ENCODE peak calls at places on chromosomes 13 and 19, in nine cellular contexts. D is ovary; J is mesendoderm; S is ascending aorta; U is CD8-positive, alpha-beta T cell; Y is stomach; R is heart right ventricle; O is BE2C; Q is CD8-positive, alpha-beta memory T cell. F is an unnamed sample. For H3K4me1, the result is how much of the 10 kb centered on the place peaks cover.

GRCh38 chr13:24063281-24063851 is 97.2 kb upstream of the SPATA13 start:
- DNase-seq in S (no peak), R (peak), Y (no peak), J (no peak), U (no peak), D (peak), Q (no peak), O (no peak), F (no peak)

GRCh38 chr19:18533058-18533457 is 10.3 kb downstream of the FKBP8 start:
- DNase-seq in J (no peak), O (no peak), Q (no peak), Y (no peak), S (no peak), R (no peak), U (no peak), D (no peak), F (no peak)

GRCh38 chr13:67557642-67558241 is 327.6 kb upstream of the PCDH9 start:
- DNase-seq in D (no peak), O (no peak), R (no peak), Y (no peak), J (peak), Q (no peak), U (no peak), S (no peak), F (no peak)

GRCh38 chr13:82439159-82439904 is 1442.9 kb downstream of the SLITRK1 start:
- DNase-seq in U (no peak), S (no peak), J (no peak), Y (no peak), O (no peak), Q (no peak), R (no peak), D (no peak), F (no peak)

GRCh38 chr19:29843180-29844051 is 31.6 kb downstream of the CCNE1 start:
- DNase-seq in Y (no peak), J (peak), U (no peak), O (no peak), Q (peak), D (peak), R (peak), S (no peak), F (no peak)

GRCh38 chr13:46679369-46680180 is 117.4 kb downstream of the ESD start:
- DNase-seq in D (peak), U (peak), J (no peak), Y (no peak), Q (peak), S (no peak), R (peak), O (peak), F (no peak)

GRCh38 chr19:6736169-6736916 is 1.0 kb downstream of the GPR108 start:
- DNase-seq in J (peak), U (peak), S (peak), D (peak), Q (peak), O (peak), Y (peak), R (peak), F (peak)

GRCh38 chr13:29760561-29760960 is 89.9 kb downstream of the UBL3 start:
- DNase-seq in S (no peak), D (no peak), U (no peak), O (no peak), J (no peak), R (no peak), Y (no peak), Q (no peak), F (no peak)

GRCh38 chr13:91398413-91399188 is at the start of gene GPC5:
- DNase-seq in O (peak), R (peak), Q (peak), J (peak), D (peak), U (peak), Y (peak), S (peak), F (no peak)

GRCh38 chr19:42252365-42253244 is 2.3 kb downstream of the ERF start:
- DNase-seq in Y (no peak), J (peak), Q (no peak), O (no peak), U (no peak), D (peak), S (peak), R (peak), F (no peak)

GRCh38 chr13:30720470-30720869 is 14.9 kb upstream of the ALOX5AP start:
- DNase-seq in J (no peak), Q (no peak), S (no peak), O (no peak), R (no peak), D (no peak), Y (no peak), U (no peak), F (no peak)

GRCh38 chr13:73082471-73082870 is 23.7 kb downstream of the KLF5 start:
- DNase-seq in O (no peak), R (no peak), U (no peak), S (no peak), Q (no peak), J (peak), D (no peak), Y (no peak), F (no peak)

GRCh38 chr13:110557610-110558305 is 3.8 kb downstream of the RAB20 start:
- DNase-seq in D (no peak), J (no peak), O (no peak), Q (no peak), U (no peak), Y (peak), R (no peak), S (no peak), F (no peak)

GRCh38 chr19:46716672-46717033 is 261 bp downstream of the PRKD2 start:
- DNase-seq in U (no peak), J (peak), O (no peak), D (no peak), S (no peak), R (no peak), Y (no peak), Q (no peak), F (no peak)
- H3K4me1 ChIP-seq in U (under half), J (under half), O (under half), D (under half), S (under half), R (under half), Y (under half), Q (under half), F (under half)

DNA sequence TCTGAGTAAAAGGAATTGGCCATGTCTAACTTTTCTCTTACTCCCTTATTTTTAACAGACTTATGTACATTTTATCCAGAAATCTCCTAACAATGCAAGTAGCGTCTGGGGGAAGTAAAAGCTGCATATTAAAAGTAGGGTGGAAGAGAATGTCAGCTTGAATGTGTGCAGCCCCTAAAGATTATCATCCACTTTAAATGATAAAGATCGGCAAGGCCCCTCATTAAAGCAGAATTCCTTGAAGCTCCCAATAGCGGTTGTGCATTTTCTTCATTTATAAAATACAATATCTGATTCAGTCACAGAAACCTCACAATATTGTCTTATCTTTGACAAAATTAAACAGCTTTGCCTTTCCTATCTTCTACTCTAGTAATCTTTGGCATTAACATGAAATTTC is 184.6 kb downstream of the LHFPL6 start:
- DNase-seq in Q (no peak), O (no peak), U (no peak), Y (no peak), S (no peak), D (no peak), R (no peak), J (no peak), F (no peak)
- H3K4me3 ChIP-seq in Q (no peak), O (no peak), U (no peak), Y (no peak), S (no peak), D (no peak), R (no peak), J (no peak), F (no peak)

GRCh38 chr13:50911937-50912624 is 2.5 kb downstream of the RNASEH2B start:
- DNase-seq in Q (peak), S (peak), U (peak), R (peak), O (peak), Y (peak), D (peak), J (peak), F (peak)
- H3K4me1 ChIP-seq in Q (under half), S (under half), U (under half), R (half or more), O (under half), Y (under half), D (under half), J (under half), F (under half)

GRCh38 chr13:99911965-99912566 is 59.5 kb downstream of the ZIC5 start:
- DNase-seq in R (no peak), U (no peak), D (no peak), O (no peak), Q (no peak), S (no peak), Y (no peak), J (no peak), F (no peak)
- H3K4me3 ChIP-seq in R (no peak), U (no peak), D (no peak), O (no peak), Q (no peak), S (no peak), Y (no peak), J (no peak), F (no peak)

GRCh38 chr13:40657307-40657706 is 9.1 kb downstream of the FOXO1 start:
- DNase-seq in R (no peak), Y (no peak), D (no peak), Q (no peak), J (no peak), O (no peak), S (no peak), U (no peak), F (no peak)
- H3K4me1 ChIP-seq in R (half or more), Y (under half), D (under half), Q (half or more), J (under half), O (under half), S (half or more), U (half or more), F (under half)